ENCODE peak calls at places on chromosomes 4 and X, in nine cellular contexts. N, E, G, Z, B, L, U, S and P are unnamed samples.

GRCh38 chr4:182518421-182518820 is 275.2 kb downstream of the TENM3 start:
- DNase-seq in N (peak; percentile 28), Z (no peak), L (no peak), G (no peak), E (no peak), U (no peak), B (no peak), S (no peak), P (no peak)

GRCh38 chrX:93419642-93420041 is 253.7 kb downstream of the NAP1L3 start:
- DNase-seq in S (no peak), G (no peak), N (no peak), Z (no peak), B (no peak), L (no peak), U (no peak), E (no peak), P (no peak)

GRCh38 chr4:100093091-100093866 is 97.0 kb downstream of the DDIT4L start:
- DNase-seq in L (peak; percentile 85), S (peak; percentile 83), G (peak; percentile 80), N (peak; percentile 97), U (peak; percentile 82), B (peak; percentile 77), E (peak; percentile 63), Z (peak; percentile 60), P (peak; percentile 44)

GRCh38 chrX:154449618-154450017 is 5.7 kb downstream of the FAM50A start:
- DNase-seq in B (no peak), U (no peak), Z (no peak), L (no peak), N (no peak), G (no peak), E (no peak), S (no peak), P (no peak)

GRCh38 chrX:46737462-46737861 is 21.5 kb downstream of the SLC9A7 start:
- DNase-seq in Z (no peak), N (no peak), U (peak; percentile 73), B (no peak), L (no peak), S (no peak), G (peak; percentile 79), E (no peak), P (no peak)

GRCh38 chr4:11640584-11640983 is 211.9 kb upstream of the HS3ST1 start:
- DNase-seq in L (no peak), B (no peak), N (no peak), E (no peak), U (no peak), S (no peak), Z (no peak), G (no peak), P (no peak)

GRCh38 chr4:140018931-140019618 is 134.9 kb downstream of the MAML3 start:
- DNase-seq in E (no peak), L (peak; percentile 75), B (peak; percentile 50), N (no peak), G (peak; percentile 23), S (no peak), Z (peak; percentile 44), U (peak; percentile 24), P (no peak)

GRCh38 chr4:147733614-147734344 is 1.9 kb downstream of the ARHGAP10 start:
- DNase-seq in B (no peak), G (peak; percentile 34), E (peak; percentile 29), L (peak; percentile 48), S (peak; percentile 59), U (peak; percentile 58), N (no peak), Z (no peak), P (no peak)

GRCh38 chr4:156113138-156113537 is 159.5 kb upstream of the CTSO start:
- DNase-seq in G (peak; percentile 18), S (no peak), U (no peak), B (no peak), E (no peak), L (no peak), N (peak; percentile 13), Z (no peak), P (no peak)

GRCh38 chr4:114193625-114194399 is 214.4 kb upstream of the ARSJ start:
- DNase-seq in L (no peak), B (no peak), N (no peak), G (no peak), Z (no peak), U (peak; percentile 29), S (no peak), E (no peak), P (no peak)
- H3K4me1 ChIP-seq in L (no peaks in the 10 kb centered on the region), B (no peaks in the 10 kb centered on the region), N (no peaks in the 10 kb centered on the region), G (no peaks in the 10 kb centered on the region), Z (no peaks in the 10 kb centered on the region), U (no peaks in the 10 kb centered on the region), S (no peaks in the 10 kb centered on the region), E (no peaks in the 10 kb centered on the region), P (no peaks in the 10 kb centered on the region)

GRCh38 chrX:83509246-83509801 is 1.2 kb downstream of the POU3F4 start:
- DNase-seq in Z (no peak), U (no peak), G (no peak), S (no peak), L (no peak), N (no peak), E (no peak), B (no peak), P (no peak)
- H3K4me1 ChIP-seq in Z (no peaks in the 10 kb centered on the region), U (no peaks in the 10 kb centered on the region), G (no peaks in the 10 kb centered on the region), S (no peaks in the 10 kb centered on the region), L (no peaks in the 10 kb centered on the region), N (no peaks in the 10 kb centered on the region), E (no peaks in the 10 kb centered on the region), B (no peaks in the 10 kb centered on the region), P (no peaks in the 10 kb centered on the region)

GRCh38 chrX:139832728-139833309 is 100.0 kb downstream of the ATP11C start:
- DNase-seq in N (no peak), L (no peak), G (no peak), E (no peak), U (no peak), B (no peak), Z (no peak), S (no peak), P (no peak)
- H3K4me1 ChIP-seq in N (peaks cover 64% of the 10 kb centered on the region), L (no peaks in the 10 kb centered on the region), G (peaks cover 3% of the 10 kb centered on the region), E (peaks cover 39% of the 10 kb centered on the region), U (peaks cover 7% of the 10 kb centered on the region), B (peaks cover 26% of the 10 kb centered on the region), Z (no peaks in the 10 kb centered on the region), S (peaks cover 45% of the 10 kb centered on the region), P (no peaks in the 10 kb centered on the region)

GRCh38 chr4:38869511-38869910 is 1.9 kb downstream of the FAM114A1 start:
- DNase-seq in U (no peak), E (no peak), S (no peak), G (peak; percentile 37), B (no peak), N (no peak), Z (no peak), L (no peak), P (no peak)

GRCh38 chr4:38871593-38871992 is 4.0 kb downstream of the FAM114A1 start:
- DNase-seq in N (no peak), U (peak; percentile 28), B (no peak), G (no peak), E (no peak), S (no peak), L (no peak), Z (no peak), P (no peak)

GRCh38 chr4:38872620-38873019 is 5.0 kb downstream of the FAM114A1 start:
- DNase-seq in S (no peak), Z (peak; percentile 14), B (peak; percentile 61), U (peak; percentile 77), G (peak; percentile 63), L (peak; percentile 49), N (no peak), E (no peak), P (no peak)

GRCh38 chr4:38868055-38868965 is 704 bp downstream of the FAM114A1 start:
- DNase-seq in N (peak; percentile 44), S (peak; percentile 44), B (peak; percentile 33), U (peak; percentile 60), L (no peak), E (peak; percentile 52), G (peak; percentile 43), Z (no peak), P (no peak)

GRCh38 chr4:38870098-38870850 is 2.7 kb downstream of the FAM114A1 start:
- DNase-seq in B (no peak), L (no peak), G (peak; percentile 36), S (no peak), E (no peak), U (peak; percentile 30), Z (no peak), N (no peak), P (no peak)
- H3K4me1 ChIP-seq in B (peaks cover 37% of the 10 kb centered on the region), L (peaks cover 28% of the 10 kb centered on the region), G (peaks cover 17% of the 10 kb centered on the region), S (peaks cover 40% of the 10 kb centered on the region), E (peaks cover 62% of the 10 kb centered on the region), U (peaks cover 28% of the 10 kb centered on the region), Z (peaks cover 8% of the 10 kb centered on the region), N (peaks cover 16% of the 10 kb centered on the region), P (peaks cover 12% of the 10 kb centered on the region)

GRCh38 chr4:151991001-151991883 is 230.4 kb upstream of the GATB start:
- DNase-seq in E (no peak), G (peak; percentile 2), S (no peak), L (no peak), Z (no peak), B (no peak), N (no peak), U (no peak), P (no peak)
- H3K4me1 ChIP-seq in E (peaks cover 21% of the 10 kb centered on the region), G (peaks cover 2% of the 10 kb centered on the region), S (peaks cover 12% of the 10 kb centered on the region), L (peaks cover 17% of the 10 kb centered on the region), Z (peaks cover 8% of the 10 kb centered on the region), B (no peaks in the 10 kb centered on the region), N (peaks cover 25% of the 10 kb centered on the region), U (peaks cover 3% of the 10 kb centered on the region), P (peaks cover 32% of the 10 kb centered on the region)